ENCODE peak calls at places on chromosomes 2 and 18, in eight cellular contexts. J, Y, R, Q, A, X, W and Z are unnamed samples.

GRCh38 chr2:186980117-186980442 is 131.1 kb upstream of the ZSWIM2 start:
- DNase-seq in J (no peak), Y (no peak), R (no peak), Q (no peak), A (no peak), X (no peak), W (no peak), Z (no peak)

GRCh38 chr2:84781942-84782716 is 98.8 kb downstream of the TRABD2A start:
- DNase-seq in J (no peak), Y (peak), R (no peak), Q (no peak), A (no peak), X (no peak), W (no peak), Z (no peak)

GRCh38 chr2:3264010-3264744 is 113.4 kb downstream of the EIPR1 start:
- DNase-seq in J (peak), Y (no peak), R (no peak), Q (no peak), A (no peak), X (no peak), W (no peak), Z (no peak)

GRCh38 chr18:784470-785172 is 27.4 kb downstream of the YES1 start:
- DNase-seq in J (no peak), Y (no peak), R (no peak), Q (no peak), A (no peak), X (no peak), W (no peak), Z (no peak)

GRCh38 chr2:196431957-196432356 is 207.6 kb upstream of the CCDC150 start:
- DNase-seq in J (no peak), Y (no peak), R (no peak), Q (no peak), A (no peak), X (no peak), W (no peak), Z (no peak)

GRCh38 chr18:48541026-48541746 is 2.4 kb downstream of the CTIF start:
- DNase-seq in J (peak), Y (peak), R (peak), Q (no peak), A (peak), X (no peak), W (peak), Z (no peak)

GRCh38 chr2:45610281-45611019 is 617 bp downstream of the SRBD1 start:
- DNase-seq in J (peak), Y (peak), R (peak), Q (peak), A (peak), X (peak), W (peak), Z (peak)

GRCh38 chr2:85780316-85781092 is 26.7 kb downstream of the ATOH8 start:
- DNase-seq in J (peak), Y (no peak), R (no peak), Q (no peak), A (no peak), X (no peak), W (no peak), Z (no peak)

GRCh38 chr2:218217366-218218309 is 649 bp downstream of the ARPC2 start:
- DNase-seq in J (peak), Y (peak), R (peak), Q (no peak), A (peak), X (peak), W (peak), Z (no peak)

GRCh38 chr2:56444339-56444738 is 260.5 kb downstream of the CCDC85A start:
- DNase-seq in J (no peak), Y (no peak), R (no peak), Q (no peak), A (no peak), X (no peak), W (no peak), Z (peak)

GRCh38 chr18:28766027-28766426 is 589.1 kb upstream of the CDH2 start:
- DNase-seq in J (no peak), Y (no peak), R (no peak), Q (no peak), A (no peak), X (no peak), W (no peak), Z (no peak)

GRCh38 chr2:41925009-41925408 is 122.8 kb upstream of the PKDCC start:
- DNase-seq in J (no peak), Y (no peak), R (no peak), Q (no peak), A (no peak), X (no peak), W (no peak), Z (no peak)

GRCh38 chr2:160994141-160995002 is 165.9 kb upstream of the TANK start:
- DNase-seq in J (peak), Y (peak), R (peak), Q (peak), A (peak), X (peak), W (peak), Z (peak)

GRCh38 chr2:74502720-74503505 is 3.5 kb upstream of the LBX2 start:
- DNase-seq in J (peak), Y (peak), R (no peak), Q (peak), A (no peak), X (peak), W (no peak), Z (no peak)

GRCh38 chr2:237209046-237209375 is 123.3 kb downstream of the COPS8 start:
- DNase-seq in J (no peak), Y (no peak), R (no peak), Q (no peak), A (no peak), X (no peak), W (no peak), Z (no peak)